ENCODE peak calls at places on chromosomes 3 and 15, in eight cellular contexts. W, U, C, F, X, H, B and Q are unnamed samples.

GRCh38 chr3:42148982-42149432 is 57.9 kb downstream of the TRAK1 start:
- DNase-seq in C (peak; percentile 47), U (no peak), H (peak; percentile 58), F (peak; percentile 49), X (no peak), B (no peak), W (peak; percentile 33), Q (peak; percentile 11)

GRCh38 chr15:73330206-73331051 is 38.3 kb downstream of the HCN4 start:
- DNase-seq in W (no peak), X (no peak), U (no peak), C (no peak), B (no peak), F (no peak), H (no peak), Q (no peak)

GRCh38 chr15:99566157-99566900 is 545 bp downstream of the MEF2A start:
- DNase-seq in C (peak; percentile 30), B (no peak), X (no peak), W (no peak), F (no peak), H (peak; percentile 55), U (no peak), Q (peak; percentile 6)

GRCh38 chr3:45332901-45333407 is 55.4 kb upstream of the LARS2 start:
- DNase-seq in B (no peak), X (no peak), H (no peak), U (no peak), C (no peak), F (no peak), W (no peak), Q (no peak)

GRCh38 chr3:15982667-15983145 is 184.9 kb upstream of the ANKRD28 start:
- DNase-seq in H (no peak), F (peak; percentile 35), C (no peak), X (no peak), B (no peak), U (no peak), W (peak; percentile 26), Q (peak; percentile 99)

GRCh38 chr3:43455233-43455632 is 166.6 kb downstream of the ANO10 start:
- DNase-seq in X (no peak), H (no peak), F (no peak), C (no peak), B (no peak), W (no peak), U (no peak), Q (peak; percentile 88)

GRCh38 chr3:30826381-30827061 is 67.9 kb downstream of the GADL1 start:
- DNase-seq in X (no peak), C (no peak), U (no peak), W (no peak), B (no peak), H (no peak), F (no peak), Q (peak; percentile 52)

GRCh38 chr3:128143496-128143895 is 9.8 kb upstream of the EEFSEC start:
- DNase-seq in W (no peak), F (no peak), B (no peak), U (no peak), H (no peak), X (no peak), C (no peak), Q (no peak)

GRCh38 chr3:20511863-20512262 is 325.9 kb upstream of the SGO1 start:
- DNase-seq in F (peak; percentile 9), B (peak; percentile 38), U (no peak), W (no peak), X (no peak), C (peak; percentile 4), H (no peak), Q (peak; percentile 61)

GRCh38 chr15:101172421-101173097 is 79.3 kb downstream of the CHSY1 start:
- DNase-seq in F (no peak), C (no peak), B (no peak), W (no peak), U (no peak), H (no peak), X (no peak), Q (no peak)

GRCh38 chr3:142272200-142272891 is 47.0 kb upstream of the GK5 start:
- DNase-seq in X (no peak), H (no peak), F (no peak), W (no peak), C (no peak), U (no peak), B (peak; percentile 14), Q (peak; percentile 63)

GRCh38 chr3:183312433-183312832 is 59.4 kb downstream of the B3GNT5 start:
- DNase-seq in C (no peak), W (no peak), H (peak; percentile 23), X (no peak), B (no peak), F (no peak), U (no peak), Q (peak; percentile 72)

GRCh38 chr15:36814085-36814484 is 234.7 kb downstream of the CDIN1 start:
- DNase-seq in X (no peak), U (no peak), F (no peak), H (no peak), W (no peak), C (no peak), B (no peak), Q (no peak)

GRCh38 chr3:158495503-158495902 is 75.5 kb upstream of the MLF1 start:
- DNase-seq in H (no peak), C (no peak), X (no peak), U (no peak), B (no peak), W (no peak), F (no peak), Q (no peak)

GRCh38 chr3:124887177-124887995 is at the start of gene ITGB5:
- DNase-seq in U (peak; percentile 20), C (peak; percentile 60), X (no peak), B (peak; percentile 38), H (peak; percentile 73), W (peak; percentile 80), F (no peak), Q (peak; percentile 89)

GRCh38 chr15:99476413-99477222 is 89.2 kb upstream of the MEF2A start:
- DNase-seq in X (no peak), B (no peak), F (peak; percentile 80), W (peak; percentile 57), U (peak; percentile 49), C (no peak), H (peak; percentile 84), Q (peak; percentile 97)